ENCODE peak calls at places on chromosome 22, in four cellular contexts. One of them, this sample, is unnamed. For H3K36me3 and H3K27me3, the result is how much of the 10 kb centered on the place peaks cover.

GRCh38 chr22:36510966-36511881 is 4.4 kb upstream of the FOXRED2 start:
- DNase-seq in trophoblast cell: peak
- DNase-seq in heart right ventricle: no peak
- DNase-seq in hepatocyte: peak
- DNase-seq in this sample: peak

GRCh38 chr22:46740910-46741785 is 3.1 kb upstream of the CERK start:
- DNase-seq in trophoblast cell: no peak
- DNase-seq in hepatocyte: no peak
- DNase-seq in heart right ventricle: peak
- DNase-seq in this sample: peak

GRCh38 chr22:45880732-45881523 is 96.0 kb downstream of the WNT7B start:
- DNase-seq in hepatocyte: no peak
- DNase-seq in trophoblast cell: no peak
- DNase-seq in heart right ventricle: no peak
- DNase-seq in this sample: peak

GRCh38 chr22:31223786-31224191 is 11.7 kb downstream of the LIMK2 start:
- DNase-seq in trophoblast cell: no peak
- DNase-seq in heart right ventricle: no peak
- DNase-seq in hepatocyte: no peak
- DNase-seq in this sample: no peak

GRCh38 chr22:30905696-30906341 is 62.8 kb downstream of the MORC2 start:
- DNase-seq in trophoblast cell: no peak
- DNase-seq in hepatocyte: no peak
- DNase-seq in heart right ventricle: no peak
- DNase-seq in this sample: peak

GRCh38 chr22:36171941-36172340 is 11.4 kb upstream of the APOL3 start:
- DNase-seq in hepatocyte: no peak
- DNase-seq in heart right ventricle: no peak
- DNase-seq in trophoblast cell: no peak
- DNase-seq in this sample: no peak

GRCh38 chr22:22398530-22399327 is 109.8 kb downstream of the ZNF280B start:
- DNase-seq in heart right ventricle: no peak
- DNase-seq in trophoblast cell: no peak
- DNase-seq in hepatocyte: no peak
- DNase-seq in this sample: no peak

GRCh38 chr22:26168934-26169311 is 339 bp upstream of the SEZ6L start:
- DNase-seq in hepatocyte: peak
- DNase-seq in heart right ventricle: no peak
- DNase-seq in trophoblast cell: no peak
- DNase-seq in this sample: no peak

GRCh38 chr22:48563118-48563965 is 1264.3 kb downstream of the BRD1 start:
- DNase-seq in hepatocyte: no peak
- DNase-seq in trophoblast cell: no peak
- DNase-seq in heart right ventricle: no peak
- DNase-seq in this sample: no peak

GRCh38 chr22:23281406-23282088 is 101.2 kb downstream of the BCR start:
- DNase-seq in heart right ventricle: peak
- DNase-seq in trophoblast cell: peak
- DNase-seq in hepatocyte: peak
- DNase-seq in this sample: peak

GRCh38 chr22:27771637-27772369 is 29.8 kb downstream of the MN1 start:
- DNase-seq in trophoblast cell: no peak
- DNase-seq in heart right ventricle: no peak
- DNase-seq in hepatocyte: no peak
- DNase-seq in this sample: peak

GRCh38 chr22:24482586-24482985 is 12.5 kb upstream of the UPB1 start:
- DNase-seq in heart right ventricle: no peak
- DNase-seq in trophoblast cell: peak
- DNase-seq in hepatocyte: no peak
- DNase-seq in this sample: no peak

GRCh38 chr22:32720924-32721323 is 80.6 kb upstream of the TIMP3 start:
- DNase-seq in trophoblast cell: no peak
- DNase-seq in hepatocyte: peak
- DNase-seq in heart right ventricle: no peak
- DNase-seq in this sample: no peak

GRCh38 chr22:32866953-32867352 is 65.4 kb downstream of the TIMP3 start:
- DNase-seq in heart right ventricle: no peak
- DNase-seq in trophoblast cell: peak
- DNase-seq in hepatocyte: no peak
- DNase-seq in this sample: no peak

GRCh38 chr22:46547179-46547882 is 9.9 kb upstream of the CELSR1 start:
- DNase-seq in hepatocyte: peak
- DNase-seq in trophoblast cell: peak
- DNase-seq in heart right ventricle: peak
- DNase-seq in this sample: peak

GRCh38 chr22:23834830-23835772 is 3.7 kb downstream of the DERL3 start:
- DNase-seq in hepatocyte: no peak
- DNase-seq in trophoblast cell: no peak
- DNase-seq in heart right ventricle: peak
- DNase-seq in this sample: peak

GRCh38 chr22:27113211-27114030 is 456.0 kb downstream of the MIAT start:
- DNase-seq in hepatocyte: peak
- DNase-seq in heart right ventricle: no peak
- DNase-seq in trophoblast cell: peak
- DNase-seq in this sample: no peak

GRCh38 chr22:46175631-46176030 is 25.3 kb downstream of the PPARA start:
- DNase-seq in heart right ventricle: no peak
- DNase-seq in trophoblast cell: no peak
- DNase-seq in hepatocyte: no peak
- DNase-seq in this sample: no peak

GRCh38 chr22:40189979-40190378 is 12.3 kb downstream of the TNRC6B start:
- DNase-seq in hepatocyte: no peak
- DNase-seq in heart right ventricle: no peak
- DNase-seq in trophoblast cell: no peak
- DNase-seq in this sample: no peak

GRCh38 chr22:25718109-25718830 is 23.7 kb upstream of the MYO18B start:
- DNase-seq in heart right ventricle: no peak
- DNase-seq in hepatocyte: no peak
- DNase-seq in trophoblast cell: no peak
- DNase-seq in this sample: no peak

GRCh38 chr22:24321999-24322398 is 51.4 kb downstream of the SPECC1L start:
- DNase-seq in heart right ventricle: no peak
- DNase-seq in hepatocyte: no peak
- DNase-seq in trophoblast cell: no peak
- DNase-seq in this sample: no peak

GRCh38 chr22:32695451-32695891 is 106.0 kb upstream of the TIMP3 start:
- DNase-seq in trophoblast cell: peak
- DNase-seq in heart right ventricle: no peak
- DNase-seq in hepatocyte: peak
- DNase-seq in this sample: no peak

GRCh38 chr22:50112151-50113118 is 22.6 kb downstream of the MOV10L1 start:
- DNase-seq in trophoblast cell: no peak
- DNase-seq in hepatocyte: peak
- DNase-seq in heart right ventricle: no peak
- DNase-seq in this sample: no peak

GRCh38 chr22:33785283-33785991 is 134.8 kb downstream of the LARGE1 start:
- DNase-seq in heart right ventricle: no peak
- DNase-seq in hepatocyte: no peak
- DNase-seq in trophoblast cell: peak
- DNase-seq in this sample: no peak

GRCh38 chr22:25027052-25027525 is 74.6 kb downstream of the KIAA1671 start:
- DNase-seq in hepatocyte: peak
- DNase-seq in trophoblast cell: no peak
- DNase-seq in heart right ventricle: no peak
- DNase-seq in this sample: no peak

GRCh38 chr22:20752104-20752741 is 21.7 kb upstream of the SERPIND1 start:
- DNase-seq in trophoblast cell: no peak
- DNase-seq in heart right ventricle: no peak
- DNase-seq in hepatocyte: no peak
- DNase-seq in this sample: no peak
- H3K36me3 ChIP-seq in trophoblast cell: under half
- H3K36me3 ChIP-seq in heart right ventricle: under half
- H3K36me3 ChIP-seq in hepatocyte: under half
- H3K36me3 ChIP-seq in this sample: under half

GRCh38 chr22:42367980-42368378 is 64.2 kb downstream of the NFAM1 start:
- DNase-seq in heart right ventricle: no peak
- DNase-seq in hepatocyte: no peak
- DNase-seq in trophoblast cell: no peak
- DNase-seq in this sample: no peak
- H3K4me3 ChIP-seq in heart right ventricle: peak
- H3K4me3 ChIP-seq in hepatocyte: peak
- H3K4me3 ChIP-seq in trophoblast cell: no peak
- H3K4me3 ChIP-seq in this sample: peak

GRCh38 chr22:44425356-44425755 is 72.7 kb downstream of the RTL6 start:
- DNase-seq in heart right ventricle: no peak
- DNase-seq in trophoblast cell: no peak
- DNase-seq in hepatocyte: no peak
- DNase-seq in this sample: peak
- H3K27me3 ChIP-seq in heart right ventricle: under half
- H3K27me3 ChIP-seq in trophoblast cell: under half
- H3K27me3 ChIP-seq in hepatocyte: under half
- H3K27me3 ChIP-seq in this sample: under half

GRCh38 chr22:42876041-42876440 is 19.0 kb upstream of the ARFGAP3 start:
- DNase-seq in hepatocyte: no peak
- DNase-seq in trophoblast cell: no peak
- DNase-seq in heart right ventricle: no peak
- DNase-seq in this sample: no peak

GRCh38 chr22:42878561-42879305 is 21.7 kb upstream of the ARFGAP3 start:
- DNase-seq in trophoblast cell: no peak
- DNase-seq in hepatocyte: no peak
- DNase-seq in heart right ventricle: peak
- DNase-seq in this sample: no peak

GRCh38 chr22:42877597-42878340 is 20.7 kb upstream of the ARFGAP3 start:
- DNase-seq in hepatocyte: no peak
- DNase-seq in trophoblast cell: no peak
- DNase-seq in heart right ventricle: no peak
- DNase-seq in this sample: no peak

GRCh38 chr22:42879371-42880021 is 22.4 kb upstream of the ARFGAP3 start:
- DNase-seq in heart right ventricle: no peak
- DNase-seq in trophoblast cell: no peak
- DNase-seq in hepatocyte: no peak
- DNase-seq in this sample: no peak

DNA sequence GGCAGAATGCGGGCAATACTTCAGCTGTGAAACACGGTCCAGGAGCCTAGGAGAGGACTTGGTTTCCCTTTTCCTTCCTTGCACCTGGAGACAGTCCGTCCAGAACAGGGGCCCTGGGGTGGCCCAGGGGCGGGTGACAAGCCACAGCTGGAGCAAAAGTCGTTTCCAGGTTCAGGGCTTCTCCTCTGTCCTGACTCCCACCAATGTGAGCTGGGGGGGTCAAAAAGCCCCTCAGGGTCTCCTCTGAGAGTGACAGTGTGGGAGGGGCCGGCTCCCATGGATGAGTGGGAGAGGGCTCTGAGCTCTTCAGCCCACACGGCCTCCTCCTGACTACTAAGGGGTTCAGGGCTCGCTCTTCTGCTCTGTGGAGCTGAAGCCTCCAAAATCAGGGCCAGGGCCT is 20.1 kb upstream of the ARFGAP3 start:
- DNase-seq in heart right ventricle: no peak
- DNase-seq in trophoblast cell: no peak
- DNase-seq in hepatocyte: no peak
- DNase-seq in this sample: no peak
- H3K36me3 ChIP-seq in heart right ventricle: half or more
- H3K36me3 ChIP-seq in trophoblast cell: half or more
- H3K36me3 ChIP-seq in hepatocyte: under half
- H3K36me3 ChIP-seq in this sample: under half

DNA sequence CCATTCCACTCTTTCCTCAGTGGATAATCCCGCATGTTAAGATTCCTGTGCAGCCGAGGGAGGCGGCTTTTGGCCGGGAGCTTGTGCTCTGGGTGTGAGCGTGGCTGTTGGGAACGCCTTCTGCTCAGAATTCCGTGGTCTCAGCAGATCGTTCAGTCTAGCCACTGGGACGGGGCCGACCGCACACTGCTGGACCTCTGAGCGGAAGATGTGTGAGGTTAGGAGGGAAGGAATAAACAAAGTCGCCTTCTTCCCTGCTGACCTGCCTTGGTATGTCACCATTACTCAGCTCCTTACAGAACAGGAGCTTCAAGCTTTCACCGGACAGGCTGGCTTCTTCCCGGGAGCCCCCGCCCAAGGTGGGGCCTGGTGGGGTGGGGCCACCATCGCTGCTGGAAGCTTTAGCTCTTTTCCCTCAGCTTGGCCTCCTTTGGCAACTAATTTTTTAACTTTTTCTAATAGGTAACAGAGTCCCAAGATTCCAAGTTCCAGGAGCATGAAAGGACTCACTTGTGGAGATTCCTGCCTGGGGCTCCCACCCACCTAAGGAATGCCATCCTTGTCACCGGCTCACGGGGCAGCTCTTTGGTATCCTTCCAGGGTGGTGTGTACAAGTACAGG is 22.5 kb upstream of the SEPTIN5 start:
- DNase-seq in trophoblast cell: peak
- DNase-seq in heart right ventricle: no peak
- DNase-seq in hepatocyte: peak
- DNase-seq in this sample: peak
- H3K4me3 ChIP-seq in trophoblast cell: no peak
- H3K4me3 ChIP-seq in heart right ventricle: no peak
- H3K4me3 ChIP-seq in hepatocyte: no peak
- H3K4me3 ChIP-seq in this sample: no peak

DNA sequence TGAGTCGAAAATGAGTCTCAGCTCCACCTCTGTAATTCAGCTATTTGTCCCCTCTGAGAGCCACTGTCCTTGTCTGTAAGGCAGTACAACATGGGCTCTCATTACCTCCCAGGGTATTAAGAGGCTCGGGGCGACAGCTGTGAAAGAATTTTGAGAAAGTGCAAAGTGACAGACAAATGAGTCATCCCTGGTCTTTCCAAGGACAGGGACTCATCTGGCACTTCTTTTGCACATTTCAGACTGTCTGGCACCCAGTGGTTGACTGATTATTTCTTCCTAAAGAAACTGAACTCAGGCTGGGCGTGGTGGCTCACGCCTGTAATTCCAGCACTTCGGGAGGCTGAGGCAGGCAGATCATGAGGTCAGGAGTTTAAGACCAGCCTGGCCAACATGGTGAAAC is 62.1 kb upstream of the ARFGAP3 start:
- DNase-seq in heart right ventricle: no peak
- DNase-seq in trophoblast cell: peak
- DNase-seq in hepatocyte: no peak
- DNase-seq in this sample: no peak
- H3K27me3 ChIP-seq in heart right ventricle: under half
- H3K27me3 ChIP-seq in trophoblast cell: under half
- H3K27me3 ChIP-seq in hepatocyte: under half
- H3K27me3 ChIP-seq in this sample: under half